ENCODE peak calls at places on chromosomes 11 and 22, in six cellular contexts. J, T, W, B, R and X are unnamed samples.

GRCh38 chr11:65147352-65148075 is 13.2 kb upstream of the SYVN1 start:
- DNase-seq in W (no peak), B (no peak), T (no peak), J (no peak), R (no peak), X (no peak)

GRCh38 chr11:17389205-17389956 is 922 bp upstream of the KCNJ11 start:
- DNase-seq in W (peak; percentile 87), R (peak; percentile 71), T (peak; percentile 82), B (peak; percentile 76), J (peak; percentile 86), X (peak; percentile 89)

GRCh38 chr11:419248-420005 is 4.6 kb upstream of the SIGIRR start:
- DNase-seq in J (no peak), B (no peak), W (no peak), R (no peak), T (no peak), X (no peak)

GRCh38 chr11:106706355-106706754 is 311.9 kb downstream of the GUCY1A2 start:
- DNase-seq in T (no peak), W (no peak), B (no peak), J (no peak), R (no peak), X (no peak)

GRCh38 chr11:2576536-2576935 is 123.3 kb downstream of the KCNQ1OT1 start:
- DNase-seq in W (peak; percentile 3), J (no peak), B (no peak), T (no peak), R (no peak), X (no peak)

GRCh38 chr11:73995731-73996130 is 13.1 kb upstream of the UCP2 start:
- DNase-seq in W (no peak), R (peak; percentile 69), T (peak; percentile 69), J (no peak), B (no peak), X (no peak)

GRCh38 chr22:44385781-44386180 is 73.0 kb upstream of the SHISAL1 start:
- DNase-seq in W (no peak), T (no peak), R (no peak), B (no peak), J (no peak), X (no peak)

GRCh38 chr11:119066481-119066880 is 1.1 kb upstream of the VPS11 start:
- DNase-seq in B (no peak), W (no peak), J (no peak), T (no peak), R (no peak), X (no peak)

GRCh38 chr11:2737876-2738275 is 38.1 kb upstream of the KCNQ1OT1 start:
- DNase-seq in W (no peak), T (no peak), J (peak; percentile 73), R (no peak), B (peak; percentile 76), X (no peak)

GRCh38 chr11:74397531-74398243 is 546 bp downstream of the PGM2L1 start:
- DNase-seq in R (peak; percentile 13), J (peak; percentile 70), W (peak; percentile 30), T (peak; percentile 45), B (peak; percentile 68), X (peak; percentile 45)

GRCh38 chr11:65115361-65116082 is 2.0 kb downstream of the ZNHIT2 start:
- DNase-seq in R (no peak), J (no peak), W (no peak), B (no peak), T (no peak), X (no peak)

GRCh38 chr11:889261-889660 is 21.3 kb downstream of the CHID1 start:
- DNase-seq in W (peak; percentile 92), J (no peak), T (no peak), R (no peak), B (no peak), X (no peak)

GRCh38 chr11:10358696-10359095 is 53.8 kb downstream of the ADM start:
- DNase-seq in W (no peak), R (no peak), J (no peak), T (no peak), B (no peak), X (no peak)

GRCh38 chr11:17532814-17533213 is 11.4 kb downstream of the USH1C start:
- DNase-seq in W (no peak), R (no peak), T (no peak), J (no peak), B (no peak), X (no peak)

GRCh38 chr11:114366331-114367243 is 33.7 kb downstream of the C11orf71 start:
- DNase-seq in T (no peak), R (no peak), B (no peak), J (no peak), W (no peak), X (no peak)

GRCh38 chr22:46762238-46763050 is at the start of gene TBC1D22A:
- DNase-seq in T (peak; percentile 96), B (peak; percentile 96), J (peak; percentile 97), W (peak; percentile 93), R (peak; percentile 97), X (peak; percentile 95)
- TF ChIP-seq CTCF in T (no peak), B (no peak), J (no peak), W (no peak), R (no peak), X (no peak)

GRCh38 chr22:45833613-45834012 is 143.3 kb downstream of the WNT7B start:
- DNase-seq in J (no peak), B (no peak), R (no peak), W (no peak), T (no peak), X (no peak)

GRCh38 chr22:45830531-45831245 is 146.3 kb downstream of the WNT7B start:
- DNase-seq in B (no peak), J (no peak), R (no peak), W (no peak), T (no peak), X (no peak)

GRCh38 chr22:45832959-45833580 is 143.9 kb downstream of the WNT7B start:
- DNase-seq in B (no peak), J (no peak), W (peak; percentile 10), T (no peak), R (no peak), X (no peak)

GRCh38 chr22:45832180-45832579 is 144.8 kb downstream of the WNT7B start:
- DNase-seq in W (no peak), R (no peak), J (no peak), T (no peak), B (no peak), X (no peak)

GRCh38 chr22:45831394-45831793 is 145.6 kb downstream of the WNT7B start:
- DNase-seq in J (no peak), T (no peak), R (no peak), W (no peak), B (no peak), X (no peak)
- TF ChIP-seq CTCF in J (no peak), T (no peak), R (peak; percentile 23), W (peak; percentile 19), B (no peak), X (peak; percentile 35)

DNA sequence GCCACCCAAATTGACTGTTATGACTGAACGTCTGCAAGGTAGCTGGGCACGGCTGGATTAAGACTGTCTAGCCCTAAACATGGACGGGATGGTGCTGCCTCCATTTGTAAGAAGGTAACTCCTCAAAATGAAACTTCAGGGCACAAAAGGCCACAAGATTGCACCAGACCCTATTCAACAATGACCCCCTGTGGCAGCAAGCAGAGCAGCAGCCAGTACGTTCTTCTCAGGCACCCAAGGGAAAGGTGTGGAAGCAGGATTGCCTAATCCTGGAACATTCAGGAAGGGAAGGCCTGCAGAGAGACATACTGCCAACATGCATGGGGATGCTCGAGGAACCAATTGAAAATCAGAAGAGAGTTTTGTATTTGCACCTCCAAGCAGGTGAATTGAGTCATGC is 4.5 kb upstream of the TBX10 start:
- DNase-seq in J (no peak), W (peak; percentile 38), R (no peak), T (no peak), B (no peak), X (no peak)
- TF ChIP-seq CTCF in J (no peak), W (peak; percentile 64), R (peak; percentile 38), T (peak; percentile 46), B (no peak), X (peak; percentile 36)

GRCh38 chr11:44654057-44654456 is 72.7 kb upstream of the TSPAN18 start:
- DNase-seq in W (peak; percentile 3), T (no peak), R (no peak), B (no peak), J (no peak), X (no peak)

GRCh38 chr11:44654596-44654995 is 72.2 kb upstream of the TSPAN18 start:
- DNase-seq in J (no peak), T (no peak), B (no peak), R (no peak), W (no peak), X (no peak)

GRCh38 chr11:44661311-44661717 is 65.4 kb upstream of the TSPAN18 start:
- DNase-seq in T (no peak), R (no peak), B (no peak), J (no peak), W (no peak), X (no peak)

GRCh38 chr11:44659641-44660040 is 67.1 kb upstream of the TSPAN18 start:
- DNase-seq in W (no peak), T (no peak), J (no peak), B (no peak), R (no peak), X (no peak)

DNA sequence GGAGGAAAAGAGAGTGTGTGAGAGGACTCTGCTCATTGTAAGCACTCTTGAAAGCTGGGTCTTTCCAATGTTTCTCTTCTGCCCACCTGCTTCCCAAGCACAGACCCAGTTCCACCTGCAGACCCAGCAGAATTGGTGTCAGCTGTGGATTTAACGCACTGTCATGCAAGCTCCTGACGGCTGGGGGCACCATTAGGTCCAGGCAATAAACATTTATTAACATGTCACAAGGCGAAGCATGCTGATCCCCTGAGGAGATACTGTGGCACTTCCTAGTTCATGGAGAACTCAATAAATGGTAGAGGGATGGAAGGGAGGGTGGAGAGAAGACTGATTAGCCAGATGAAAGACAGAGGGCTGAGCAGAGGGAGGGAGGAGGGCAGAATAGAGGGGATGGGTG is 68.3 kb upstream of the TSPAN18 start:
- DNase-seq in B (no peak), R (peak; percentile 32), T (peak; percentile 33), J (no peak), W (peak; percentile 73), X (peak; percentile 41)
- TF ChIP-seq CTCF in B (no peak), R (peak; percentile 37), T (no peak), J (no peak), W (peak; percentile 73), X (peak; percentile 22)

DNA sequence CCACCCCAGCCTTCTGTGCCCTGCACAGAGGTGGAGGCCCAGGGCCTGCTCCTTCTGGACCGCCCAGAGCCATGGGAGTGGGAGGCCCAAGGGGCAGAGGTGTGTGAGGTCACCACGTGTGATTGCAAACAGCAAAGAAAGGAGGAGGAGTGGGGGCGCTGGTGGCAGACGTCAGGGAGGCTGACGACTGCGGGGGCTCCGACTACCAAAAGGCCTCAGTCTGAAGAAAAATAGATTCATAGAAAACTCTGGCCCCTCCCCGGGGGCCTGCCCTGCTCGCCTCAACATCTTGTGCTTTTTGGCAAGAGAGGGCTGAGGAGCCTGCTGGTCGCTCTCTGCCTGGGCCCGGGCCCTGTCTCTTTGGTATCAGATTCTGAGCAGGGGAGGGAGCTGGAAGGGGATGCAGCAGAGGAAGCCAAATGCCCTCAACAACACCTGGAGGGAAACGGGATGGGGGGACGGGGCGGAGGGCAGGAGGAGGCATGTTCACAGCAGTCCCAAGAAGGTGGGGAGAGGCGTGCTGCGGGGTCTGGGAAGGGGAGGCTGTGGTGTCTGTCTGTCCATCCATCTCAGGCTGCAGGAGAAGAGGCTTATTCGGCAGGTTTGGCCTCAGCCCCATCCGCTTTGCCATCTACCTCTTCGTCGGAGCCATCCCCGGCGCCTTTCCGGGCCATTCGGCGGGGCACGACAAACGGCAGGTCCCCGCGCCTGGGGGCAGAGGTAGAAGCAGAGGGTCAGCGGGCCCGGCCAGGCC is 29.3 kb downstream of the APOL1 start:
- DNase-seq in W (no peak), B (no peak), J (no peak), T (no peak), R (no peak), X (no peak)
- TF ChIP-seq CTCF in W (no peak), B (no peak), J (no peak), T (no peak), R (no peak), X (no peak)